ENCODE peak calls at places on chromosomes 16 and 17, in nine cellular contexts. W, I, L, S, O, T, A, F and D are unnamed samples.

GRCh38 chr17:3799181-3799627 is 1.8 kb downstream of the ITGAE start:
- DNase-seq in W (no peak), I (no peak), L (no peak), S (no peak), O (no peak), T (no peak), A (no peak), F (no peak), D (no peak)

GRCh38 chr17:81371910-81372760 is 23.1 kb upstream of the BAHCC1 start:
- DNase-seq in W (no peak), I (peak; percentile 68), L (no peak), S (peak; percentile 73), O (no peak), T (peak; percentile 69), A (peak; percentile 81), F (no peak), D (peak; percentile 58)

GRCh38 chr16:27460663-27461482 is 58.9 kb downstream of the IL21R start:
- DNase-seq in W (no peak), I (peak; percentile 50), L (no peak), S (no peak), O (peak; percentile 33), T (no peak), A (no peak), F (no peak), D (no peak)

GRCh38 chr16:56748826-56749225 is 18.9 kb downstream of the NUP93 start:
- DNase-seq in W (no peak), I (no peak), L (no peak), S (no peak), O (no peak), T (no peak), A (no peak), F (no peak), D (no peak)

GRCh38 chr16:820730-821129 is 20.2 kb upstream of the GNG13 start:
- DNase-seq in W (no peak), I (no peak), L (no peak), S (no peak), O (no peak), T (no peak), A (no peak), F (no peak), D (no peak)

GRCh38 chr17:8189041-8189710 is 804 bp downstream of the BORCS6 start:
- DNase-seq in W (no peak), I (peak; percentile 69), L (no peak), S (no peak), O (no peak), T (peak; percentile 38), A (peak; percentile 48), F (no peak), D (no peak)

GRCh38 chr17:75349589-75349988 is 55.9 kb downstream of the GRB2 start:
- DNase-seq in W (no peak), I (no peak), L (no peak), S (no peak), O (no peak), T (no peak), A (no peak), F (no peak), D (no peak)

GRCh38 chr17:50520483-50520882 is 12.1 kb upstream of the EPN3 start:
- DNase-seq in W (no peak), I (no peak), L (no peak), S (no peak), O (no peak), T (no peak), A (no peak), F (no peak), D (no peak)

GRCh38 chr17:19378416-19379293 is at the start of gene MAPK7:
- DNase-seq in W (no peak), I (peak; percentile 48), L (no peak), S (no peak), O (no peak), T (peak; percentile 42), A (no peak), F (no peak), D (no peak)

GRCh38 chr17:62737513-62737912 is 70.6 kb downstream of the MARCHF10 start:
- DNase-seq in W (no peak), I (no peak), L (no peak), S (no peak), O (no peak), T (no peak), A (no peak), F (no peak), D (no peak)

GRCh38 chr16:85027968-85028637 is 508 bp downstream of the KIAA0513 start:
- DNase-seq in W (no peak), I (peak; percentile 39), L (no peak), S (no peak), O (no peak), T (no peak), A (no peak), F (no peak), D (no peak)

GRCh38 chr16:4338125-4338582 is 13.0 kb downstream of the PAM16 start:
- DNase-seq in W (no peak), I (no peak), L (no peak), S (no peak), O (no peak), T (peak; percentile 8), A (no peak), F (no peak), D (no peak)

GRCh38 chr17:6454495-6455320 is 10.5 kb downstream of the PIMREG start:
- DNase-seq in W (no peak), I (no peak), L (no peak), S (no peak), O (no peak), T (no peak), A (peak; percentile 12), F (no peak), D (no peak)

GRCh38 chr17:57670769-57671545 is 74.1 kb downstream of the CCDC182 start:
- DNase-seq in W (no peak), I (peak; percentile 8), L (no peak), S (no peak), O (no peak), T (no peak), A (no peak), F (no peak), D (no peak)

GRCh38 chr17:48259710-48260291 is 152.2 kb downstream of the SNX11 start:
- DNase-seq in W (no peak), I (peak; percentile 58), L (no peak), S (peak; percentile 35), O (peak; percentile 43), T (peak; percentile 71), A (no peak), F (no peak), D (no peak)

GRCh38 chr17:36979585-36979941 is 30.8 kb downstream of the AATF start:
- DNase-seq in W (no peak), I (no peak), L (no peak), S (no peak), O (no peak), T (no peak), A (no peak), F (no peak), D (no peak)
- H3K4me3 ChIP-seq in W (no peak overlapping the region), I (no peak overlapping the region), L (no peak overlapping the region), S (no peak overlapping the region), O (no peak overlapping the region), T (no peak overlapping the region), A (no peak overlapping the region), F (no peak overlapping the region), D (no peak overlapping the region)

GRCh38 chr16:23716484-23716883 is 3.5 kb upstream of the ERN2 start:
- DNase-seq in W (no peak), I (no peak), L (no peak), S (no peak), O (no peak), T (no peak), A (no peak), F (no peak), D (no peak)
- H3K4me3 ChIP-seq in W (no peak overlapping the region), I (no peak overlapping the region), L (no peak overlapping the region), S (no peak overlapping the region), O (no peak overlapping the region), T (no peak overlapping the region), A (no peak overlapping the region), F (no peak overlapping the region), D (no peak overlapping the region)

DNA sequence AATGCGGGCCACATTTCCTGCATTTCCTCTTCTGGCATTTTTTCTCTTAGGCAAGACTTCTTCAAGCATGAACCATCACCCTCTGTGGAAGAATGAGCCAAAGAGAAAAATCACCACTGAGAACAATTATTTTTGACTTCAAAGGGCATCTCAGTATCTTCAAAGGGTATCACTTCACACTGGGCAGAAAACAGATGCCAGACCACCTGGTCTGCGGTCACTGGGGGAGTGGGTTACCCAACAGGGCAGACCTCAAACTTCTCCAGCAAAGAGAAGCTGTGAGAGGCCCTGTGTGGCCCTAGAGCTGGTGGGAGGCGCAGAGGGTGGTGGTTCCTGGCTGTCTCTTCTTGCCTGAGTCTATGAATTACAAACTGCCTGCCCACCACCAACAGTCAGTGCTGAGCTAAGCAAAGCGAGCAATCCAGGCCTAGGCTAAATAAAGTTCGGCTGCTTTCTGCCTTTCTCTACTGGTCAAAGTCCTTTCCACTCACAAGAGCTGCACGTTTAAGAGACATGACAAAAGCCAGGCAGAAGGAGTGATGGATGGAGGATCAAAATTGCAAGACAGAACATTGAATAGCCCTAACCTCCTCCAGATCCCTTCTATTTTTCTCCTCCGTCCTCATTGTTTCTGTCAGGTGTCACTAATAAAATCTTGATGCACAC is 602.7 kb upstream of the CDH5 start:
- DNase-seq in W (no peak), I (no peak), L (no peak), S (no peak), O (no peak), T (peak; percentile 24), A (no peak), F (no peak), D (no peak)
- H3K4me3 ChIP-seq in W (no peak overlapping the region), I (no peak overlapping the region), L (no peak overlapping the region), S (no peak overlapping the region), O (no peak overlapping the region), T (no peak overlapping the region), A (no peak overlapping the region), F (no peak overlapping the region), D (no peak overlapping the region)

DNA sequence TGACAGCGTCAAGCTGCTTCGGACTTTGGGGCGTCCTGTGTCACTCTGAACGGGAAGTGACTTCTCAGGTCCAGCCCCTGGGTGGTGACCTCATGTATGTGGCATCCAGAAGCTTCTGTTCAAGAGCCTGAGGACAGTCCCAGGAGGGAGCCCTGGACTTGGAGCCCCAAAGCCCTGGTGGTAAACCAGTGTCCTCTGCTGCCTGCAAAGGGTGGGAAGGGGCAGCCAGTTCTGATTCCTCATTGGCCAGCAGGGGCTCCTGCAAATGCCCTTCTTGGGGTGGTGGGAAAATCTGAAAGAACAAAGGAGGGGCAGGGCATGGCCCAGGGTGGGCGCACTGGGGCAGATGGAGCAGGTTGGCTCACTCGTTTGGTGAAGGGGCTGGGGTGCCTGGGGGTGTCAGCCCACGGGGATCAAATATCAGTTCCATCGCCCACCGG is 1.6 kb downstream of the OSGIN1 start:
- DNase-seq in W (peak; percentile 25), I (peak; percentile 81), L (no peak), S (no peak), O (peak; percentile 28), T (peak; percentile 85), A (peak; percentile 66), F (no peak), D (no peak)
- H3K4me3 ChIP-seq in W (peak overlapping the region; percentile 83), I (peak overlapping the region; percentile 81), L (no peak overlapping the region), S (peak overlapping the region; percentile 67), O (no peak overlapping the region), T (no peak overlapping the region), A (peak overlapping the region; percentile 58), F (no peak overlapping the region), D (no peak overlapping the region)